ENCODE peak calls at places on chromosomes 5 and 9, in six cellular contexts. Z is astrocyte; G is mesendoderm; J is CD4-positive, alpha-beta memory T cell; Q is IMR-90; P is dorsolateral prefrontal cortex. I is an unnamed sample.

GRCh38 chr5:156913719-156914370 is 49.2 kb downstream of the TIMD4 start:
- DNase-seq in Q (no peak), P (no peak), J (peak; percentile 43), G (peak; percentile 67), Z (no peak), I (no peak)

GRCh38 chr5:122858451-122858850 is 13.0 kb downstream of the SNX24 start:
- DNase-seq in Q (no peak), Z (peak; percentile 23), P (no peak), G (no peak), J (no peak), I (no peak)

GRCh38 chr5:86917117-86917579 is 299.4 kb downstream of the COX7C start:
- DNase-seq in G (peak; percentile 55), Z (peak; percentile 35), J (no peak), P (no peak), Q (peak; percentile 49), I (no peak)

GRCh38 chr9:124205686-124206352 is 51.9 kb upstream of the NEK6 start:
- DNase-seq in P (no peak), Z (no peak), J (no peak), Q (no peak), G (peak; percentile 31), I (no peak)

GRCh38 chr9:131482343-131483006 is 20.2 kb upstream of the POMT1 start:
- DNase-seq in J (no peak), P (no peak), G (no peak), Z (no peak), Q (no peak), I (peak; percentile 41)

GRCh38 chr5:84564311-84564710 is 179.6 kb upstream of the EDIL3 start:
- DNase-seq in Z (peak; percentile 57), P (no peak), Q (peak; percentile 33), J (no peak), G (no peak), I (no peak)

GRCh38 chr5:39713224-39713911 is 288.6 kb upstream of the DAB2 start:
- DNase-seq in J (no peak), G (peak; percentile 27), Z (no peak), Q (peak; percentile 2), P (no peak), I (no peak)

GRCh38 chr9:101209670-101210069 is 175.1 kb downstream of the BAAT start:
- DNase-seq in P (no peak), Z (no peak), Q (no peak), G (no peak), J (no peak), I (no peak)

GRCh38 chr9:136587944-136588662 is 42.3 kb upstream of the NOTCH1 start:
- DNase-seq in Q (no peak), G (peak; percentile 96), Z (no peak), P (no peak), J (no peak), I (no peak)

GRCh38 chr5:110048508-110048907 is 358.8 kb downstream of the MAN2A1 start:
- DNase-seq in J (no peak), P (no peak), G (peak; percentile 46), Q (no peak), Z (no peak), I (no peak)

GRCh38 chr9:133991964-133992779 is at the start of gene VAV2:
- DNase-seq in G (peak; percentile 65), Z (no peak), Q (peak; percentile 45), P (no peak), J (no peak), I (peak; percentile 83)

GRCh38 chr5:66186108-66186507 is 42.0 kb downstream of the SREK1 start:
- DNase-seq in J (no peak), Z (no peak), G (no peak), P (no peak), Q (no peak), I (no peak)

GRCh38 chr9:13598738-13599137 is 319.2 kb upstream of the MPDZ start:
- DNase-seq in J (no peak), Q (no peak), G (no peak), P (no peak), Z (peak; percentile 47), I (no peak)

GRCh38 chr5:106797996-106798395 is 872.7 kb downstream of the EFNA5 start:
- DNase-seq in J (no peak), Z (no peak), P (no peak), G (peak; percentile 56), Q (no peak), I (no peak)

GRCh38 chr9:101264727-101265126 is 120.1 kb downstream of the BAAT start:
- DNase-seq in P (no peak), Q (no peak), G (no peak), Z (no peak), J (no peak), I (no peak)

GRCh38 chr5:167549763-167550162 is 741.7 kb upstream of the WWC1 start:
- DNase-seq in J (no peak), P (no peak), Z (peak; percentile 18), G (no peak), Q (no peak), I (no peak)

GRCh38 chr5:157108961-157109360 is at the start of gene HAVCR2:
- DNase-seq in Q (no peak), P (peak; percentile 57), J (peak; percentile 54), G (no peak), Z (no peak), I (peak; percentile 70)

GRCh38 chr5:78633710-78634109 is 14.9 kb downstream of the LHFPL2 start:
- DNase-seq in G (no peak), P (no peak), J (no peak), Z (peak; percentile 76), Q (peak; percentile 84), I (no peak)

GRCh38 chr5:22431406-22431805 is 421.7 kb downstream of the CDH12 start:
- DNase-seq in Q (no peak), J (no peak), G (no peak), P (no peak), Z (no peak), I (no peak)

GRCh38 chr9:105157178-105157583 is 87.3 kb upstream of the SLC44A1 start:
- DNase-seq in Q (peak; percentile 77), P (peak; percentile 59), G (peak; percentile 70), J (peak; percentile 35), Z (peak; percentile 56), I (peak; percentile 69)

GRCh38 chr5:113340537-113340936 is 94.3 kb downstream of the TSSK1B start:
- DNase-seq in Q (no peak), Z (no peak), P (peak; percentile 46), G (peak; percentile 54), J (no peak), I (no peak)

GRCh38 chr9:105672711-105673234 is 10.5 kb downstream of the TAL2 start:
- DNase-seq in G (no peak), J (no peak), Q (no peak), P (no peak), Z (no peak), I (no peak)

GRCh38 chr5:94469889-94470288 is 148.5 kb downstream of the KIAA0825 start:
- DNase-seq in J (no peak), Q (peak; percentile 82), Z (peak; percentile 46), G (no peak), P (no peak), I (no peak)

GRCh38 chr9:69325409-69326212 is 596 bp downstream of the ENTREP1 start:
- DNase-seq in G (peak; percentile 32), J (no peak), Z (no peak), Q (no peak), P (peak; percentile 10), I (peak; percentile 53)

GRCh38 chr9:6675268-6675667 is 29.7 kb upstream of the GLDC start:
- DNase-seq in Q (no peak), Z (no peak), J (no peak), G (no peak), P (no peak), I (no peak)

GRCh38 chr9:91714020-91714721 is 235.9 kb downstream of the ROR2 start:
- DNase-seq in J (no peak), Z (peak; percentile 19), P (peak; percentile 23), G (peak; percentile 90), Q (peak; percentile 61), I (peak; percentile 55)

GRCh38 chr5:154465169-154465568 is 12.9 kb downstream of the HAND1 start:
- DNase-seq in G (no peak), Z (no peak), J (no peak), P (no peak), Q (peak; percentile 74), I (no peak)

GRCh38 chr5:112342364-112342763 is 76.7 kb downstream of the EPB41L4A start:
- DNase-seq in G (peak; percentile 25), Z (no peak), Q (no peak), P (no peak), J (peak; percentile 26), I (no peak)

GRCh38 chr5:127959152-127959764 is 124.3 kb upstream of the SLC12A2 start:
- DNase-seq in J (no peak), G (no peak), Z (peak; percentile 82), Q (peak; percentile 92), P (peak; percentile 48), I (peak; percentile 58)

GRCh38 chr9:89999176-89999533 is 394.3 kb downstream of the GADD45G start:
- DNase-seq in Q (no peak), G (no peak), J (no peak), Z (no peak), P (no peak), I (peak; percentile 83)

GRCh38 chr5:107403561-107403960 is 267.2 kb downstream of the EFNA5 start:
- DNase-seq in P (no peak), J (no peak), Q (no peak), G (no peak), Z (no peak), I (no peak)

GRCh38 chr9:122392284-122392683 is 21.5 kb downstream of the PTGS1 start:
- DNase-seq in J (no peak), P (no peak), G (no peak), Z (no peak), Q (no peak), I (no peak)

GRCh38 chr9:122389195-122389594 is 18.4 kb downstream of the PTGS1 start:
- DNase-seq in Z (no peak), G (no peak), Q (no peak), J (no peak), P (no peak), I (no peak)

GRCh38 chr9:122387526-122387925 is 16.7 kb downstream of the PTGS1 start:
- DNase-seq in P (no peak), Z (no peak), J (no peak), Q (no peak), G (peak; percentile 32), I (no peak)

GRCh38 chr9:122392714-122393113 is 21.9 kb downstream of the PTGS1 start:
- DNase-seq in Q (no peak), P (no peak), Z (no peak), J (no peak), G (no peak), I (no peak)

GRCh38 chr9:122389799-122390481 is 19.1 kb downstream of the PTGS1 start:
- DNase-seq in Q (no peak), P (no peak), J (no peak), G (no peak), Z (peak; percentile 36), I (no peak)
- H3K4me3 ChIP-seq in Q (no peak overlapping the region), P (no peak overlapping the region), J (no peak overlapping the region), G (no peak overlapping the region), Z (no peak overlapping the region), I (no peak overlapping the region)

GRCh38 chr5:53089481-53089976 is 20.0 kb downstream of the MOCS2 start:
- DNase-seq in J (no peak), Q (peak; percentile 34), P (no peak), Z (no peak), G (no peak), I (no peak)
- H3K4me3 ChIP-seq in J (no peak overlapping the region), Q (no peak overlapping the region), P (no peak overlapping the region), Z (no peak overlapping the region), G (no peak overlapping the region), I (no peak overlapping the region)

GRCh38 chr9:127558581-127559246 is 53.4 kb upstream of the STXBP1 start:
- DNase-seq in P (no peak), Z (no peak), J (no peak), Q (no peak), G (no peak), I (no peak)
- H3K4me3 ChIP-seq in P (no peak overlapping the region), Z (no peak overlapping the region), J (no peak overlapping the region), Q (no peak overlapping the region), G (no peak overlapping the region), I (no peak overlapping the region)

GRCh38 chr9:77016111-77016525 is 3.3 kb upstream of the FOXB2 start:
- DNase-seq in J (no peak), Q (no peak), P (no peak), G (peak; percentile 51), Z (no peak), I (no peak)
- H3K4me3 ChIP-seq in J (no peak overlapping the region), Q (no peak overlapping the region), P (no peak overlapping the region), G (peak overlapping the region; percentile 4), Z (no peak overlapping the region), I (no peak overlapping the region)